ENCODE peak calls at places on chromosomes 4 and X, in four cellular contexts. P is K562, Z is GM12878, X is HepG2. O is an unnamed sample.

GRCh38 chr4:53886090-53886489 is 178.3 kb downstream of the CHIC2 start:
- DNase-seq in P (no peak), Z (no peak), X (peak), O (no peak)

GRCh38 chrX:19334945-19335626 is 8.6 kb upstream of the PDHA1 start:
- DNase-seq in P (peak), Z (peak), X (peak), O (peak)

GRCh38 chr4:48967101-48967500 is 19.0 kb upstream of the CWH43 start:
- DNase-seq in P (no peak), Z (no peak), X (no peak), O (no peak)

GRCh38 chr4:37482236-37482635 is 203.9 kb downstream of the RELL1 start:
- DNase-seq in P (no peak), Z (no peak), X (no peak), O (no peak)

GRCh38 chr4:54155936-54156335 is 56.0 kb downstream of the GSX2 start:
- DNase-seq in P (no peak), Z (no peak), X (no peak), O (no peak)

GRCh38 chrX:44674906-44675305 is 132.2 kb upstream of the FUNDC1 start:
- DNase-seq in P (no peak), Z (no peak), X (no peak), O (no peak)

GRCh38 chr4:26568446-26568994 is 15.4 kb upstream of the TBC1D19 start:
- DNase-seq in P (no peak), Z (no peak), X (no peak), O (no peak)

GRCh38 chrX:68827256-68827655 is 1.6 kb upstream of the EFNB1 start:
- DNase-seq in P (no peak), Z (no peak), X (no peak), O (no peak)

GRCh38 chr4:65538571-65538970 is 131.7 kb downstream of the EPHA5 start:
- DNase-seq in P (no peak), Z (no peak), X (no peak), O (no peak)

GRCh38 chr4:138831943-138832342 is 183.6 kb upstream of the NOCT start:
- DNase-seq in P (no peak), Z (no peak), X (no peak), O (no peak)

DNA sequence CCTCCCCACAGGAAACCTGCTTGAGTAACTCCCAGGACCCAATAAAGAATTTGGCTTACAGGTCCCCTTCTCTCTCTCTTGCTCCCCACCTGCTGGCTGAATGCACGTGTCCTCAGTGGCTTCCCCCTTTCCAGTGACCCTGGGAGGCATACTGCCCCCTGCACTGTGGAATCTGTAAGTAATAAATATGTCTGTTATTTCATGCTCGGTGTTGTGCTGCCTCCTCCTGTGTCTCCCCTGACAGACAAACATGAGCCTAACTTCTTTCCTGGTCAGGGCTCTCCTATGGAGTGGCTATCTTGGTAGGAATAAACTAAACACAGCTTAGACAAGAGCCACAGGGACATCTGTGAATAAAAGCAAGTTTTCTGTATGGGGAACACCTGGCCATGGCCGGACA is 209.7 kb upstream of the BOD1L1 start:
- DNase-seq in P (no peak), Z (no peak), X (no peak), O (no peak)
- TF ChIP-seq CREB1 in P (no peak), Z (no peak), X (no peak), O (no peak)

GRCh38 chr4:6107114-6107791 is 89.0 kb upstream of the C4orf50 start:
- DNase-seq in P (no peak), Z (no peak), X (no peak), O (no peak)
- TF ChIP-seq JUNB in P (no peak), Z (no peak), X (no peak), O (no peak)

DNA sequence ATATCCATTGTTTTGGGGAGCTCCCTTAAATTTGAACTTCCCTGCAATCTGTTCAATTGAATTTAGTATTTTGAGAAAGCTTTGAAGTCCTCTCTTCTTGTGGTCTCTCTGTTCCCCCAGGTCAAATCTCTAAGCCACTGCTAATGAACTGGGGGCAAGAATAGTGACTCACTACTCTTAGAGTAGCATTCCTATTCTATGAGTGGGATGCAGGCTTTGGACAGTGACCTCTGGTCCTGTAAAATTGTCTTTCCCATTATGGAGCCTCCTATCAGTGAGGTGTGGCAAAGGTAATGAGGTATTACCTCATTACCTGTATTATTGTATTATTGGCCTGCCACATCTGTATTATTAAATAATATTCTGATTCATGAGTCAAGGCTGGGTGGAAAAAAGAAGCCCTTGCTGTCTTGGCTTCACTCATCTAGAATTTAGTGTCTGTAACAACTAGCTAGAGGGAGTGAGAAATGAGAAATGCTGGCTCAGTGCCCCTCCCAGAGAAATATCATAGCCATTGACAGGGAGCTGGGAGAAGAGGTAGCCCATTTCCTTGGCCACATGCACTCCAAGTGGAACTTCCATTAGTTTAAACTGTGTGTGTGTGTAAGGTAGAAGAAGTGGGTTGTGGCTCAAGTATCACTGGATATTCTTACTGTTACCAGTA is 393.9 kb upstream of the CTSO start:
- DNase-seq in P (no peak), Z (no peak), X (no peak), O (peak)
- H2AFZ ChIP-seq in P (no peak), Z (no peak), X (no peak), O (no peak)

DNA sequence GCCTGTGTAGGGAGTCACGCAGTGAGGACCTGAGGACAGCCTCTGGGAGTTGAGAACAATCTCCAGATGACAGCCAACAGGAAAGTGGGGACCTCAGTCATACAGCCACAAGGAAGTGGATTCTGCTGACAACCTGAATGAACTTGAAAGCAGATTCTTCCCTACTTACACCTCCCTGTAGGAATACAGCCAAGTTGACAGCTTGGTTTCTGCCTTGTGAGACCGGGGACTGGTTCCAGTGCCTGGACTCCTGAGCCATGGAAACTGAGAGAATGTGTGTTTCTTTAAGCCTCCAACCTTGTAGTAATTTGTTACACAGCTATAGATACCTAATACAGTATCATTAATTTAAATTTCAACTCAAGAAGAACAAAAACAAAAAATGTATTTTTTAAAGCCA is 107.5 kb downstream of the CNKSR2 start:
- DNase-seq in P (no peak), Z (no peak), X (no peak), O (no peak)
- TF ChIP-seq CREB1 in P (no peak), Z (no peak), X (no peak), O (no peak)

GRCh38 chr4:112156112-112156511 is 10.9 kb downstream of the FAM241A start:
- DNase-seq in P (no peak), Z (no peak), X (no peak), O (no peak)
- TF ChIP-seq JUNB in P (no peak), Z (no peak), X (no peak), O (no peak)

GRCh38 chr4:20591571-20592455 is 108.4 kb upstream of the PACRGL start:
- DNase-seq in P (no peak), Z (no peak), X (no peak), O (no peak)
- H2AFZ ChIP-seq in P (no peak), Z (no peak), X (no peak), O (no peak)